ENCODE peak calls at places on chromosomes 16 and 17, in six cellular contexts. I, A, O, L, J and M are unnamed samples.

GRCh38 chr16:50706250-50706649 is 12.8 kb downstream of the NOD2 start:
- DNase-seq in I (no peak), A (no peak), O (no peak), J (no peak), L (no peak), M (no peak)

GRCh38 chr16:11679250-11679649 is 11.0 kb downstream of the SNN start:
- DNase-seq in O (no peak), J (no peak), A (no peak), L (no peak), I (no peak), M (no peak)

GRCh38 chr17:79081571-79082276 is 7.1 kb downstream of the ENGASE start:
- DNase-seq in O (no peak), I (no peak), L (no peak), J (no peak), A (no peak), M (no peak)

GRCh38 chr17:31509805-31510177 is 118.3 kb downstream of the RAB11FIP4 start:
- DNase-seq in L (no peak), I (no peak), O (no peak), J (no peak), A (no peak), M (no peak)

GRCh38 chr16:3861808-3862451 is 18.6 kb downstream of the CREBBP start:
- DNase-seq in I (no peak), J (no peak), O (no peak), A (no peak), L (no peak), M (no peak)

GRCh38 chr16:8486985-8487384 is 103.3 kb downstream of the TMEM114 start:
- DNase-seq in J (no peak), A (no peak), O (no peak), L (no peak), I (no peak), M (no peak)

GRCh38 chr16:53775821-53776431 is 72.0 kb downstream of the FTO start:
- DNase-seq in I (peak; percentile 85), O (peak; percentile 98), J (no peak), A (peak; percentile 96), L (no peak), M (no peak)

GRCh38 chr17:80375186-80375585 is 39.8 kb upstream of the ENDOV start:
- DNase-seq in J (no peak), O (no peak), L (no peak), I (no peak), A (no peak), M (no peak)

GRCh38 chr17:260031-260791 is 78.8 kb upstream of the DOC2B start:
- DNase-seq in I (no peak), J (no peak), L (peak; percentile 80), O (no peak), A (no peak), M (peak; percentile 64)

GRCh38 chr17:3308603-3309002 is 10.4 kb upstream of the OR3A1 start:
- DNase-seq in I (no peak), A (no peak), J (no peak), L (no peak), O (no peak), M (no peak)
- TF ChIP-seq CTCF in I (no peak), A (no peak), J (no peak), L (no peak), O (no peak), M (no peak)

DNA sequence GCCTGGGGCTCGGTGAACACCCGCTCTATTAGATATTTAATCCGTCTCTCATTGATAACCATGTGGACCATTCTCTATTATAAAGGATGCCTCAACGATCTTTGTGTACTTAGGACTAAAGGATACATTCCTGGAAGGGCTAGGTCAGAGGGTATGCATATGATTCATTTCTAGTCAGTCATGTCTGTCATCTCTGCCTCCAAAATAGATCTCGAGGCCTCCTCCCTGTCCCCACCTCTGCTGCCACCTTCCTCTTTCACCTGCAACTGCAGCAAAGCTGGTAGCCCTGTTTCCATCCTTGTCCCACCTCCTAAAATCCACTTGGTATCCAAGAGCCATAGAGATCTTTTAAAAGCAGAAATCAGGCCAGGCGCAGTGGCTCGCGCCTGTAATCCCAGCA is 121.5 kb downstream of the KATNIP start:
- DNase-seq in A (no peak), L (peak; percentile 40), J (no peak), I (no peak), O (no peak), M (no peak)
- TF ChIP-seq CTCF in A (no peak), L (peak; percentile 54), J (no peak), I (no peak), O (no peak), M (no peak)

DNA sequence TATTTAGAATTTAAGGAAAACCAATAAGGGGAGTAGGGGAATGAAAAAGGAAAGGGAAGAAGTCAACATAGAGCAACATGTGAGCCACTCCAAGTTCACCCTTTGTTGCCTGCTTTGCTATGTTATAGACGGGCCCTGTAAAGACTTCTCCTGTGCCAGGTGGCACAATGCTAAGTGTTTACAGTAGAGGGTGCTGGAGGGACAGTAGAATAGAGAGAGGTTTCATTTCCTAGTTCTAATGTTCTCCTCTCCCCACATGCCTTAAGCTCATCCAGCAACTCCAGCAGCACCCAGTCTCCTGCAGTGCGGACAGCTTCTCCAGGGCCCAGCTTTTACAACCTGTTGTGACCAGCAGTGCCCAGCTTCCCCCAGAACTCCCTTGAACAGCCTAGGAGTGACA is 468.0 kb downstream of the HS3ST3B1 start:
- DNase-seq in A (no peak), I (no peak), J (no peak), L (no peak), O (no peak), M (no peak)
- TF ChIP-seq CTCF in A (no peak), I (no peak), J (no peak), L (no peak), O (no peak), M (no peak)

GRCh38 chr17:2962236-2962635 is 101.2 kb downstream of the OR1D5 start:
- DNase-seq in L (peak; percentile 30), J (no peak), O (no peak), I (no peak), A (no peak), M (no peak)
- TF ChIP-seq CTCF in L (no peak), J (no peak), O (no peak), I (peak; percentile 8), A (no peak), M (no peak)

GRCh38 chr16:72099377-72099818 is 5.8 kb downstream of the DHX38 start:
- DNase-seq in L (peak; percentile 76), I (peak; percentile 37), J (peak; percentile 39), A (peak; percentile 72), O (peak; percentile 38), M (no peak)
- TF ChIP-seq CTCF in L (peak; percentile 68), I (peak; percentile 79), J (peak; percentile 60), A (peak; percentile 59), O (peak; percentile 54), M (peak; percentile 73)

GRCh38 chr17:73424571-73424970 is 112.8 kb upstream of the CDC42EP4 start:
- DNase-seq in A (no peak), J (no peak), L (peak; percentile 25), I (no peak), O (no peak), M (no peak)
- TF ChIP-seq CTCF in A (no peak), J (no peak), L (no peak), I (no peak), O (no peak), M (no peak)

GRCh38 chr17:71436479-71436878 is 684.3 kb upstream of the SOX9 start:
- DNase-seq in J (no peak), O (no peak), L (no peak), I (no peak), A (no peak), M (no peak)

GRCh38 chr17:71440513-71440912 is 680.3 kb upstream of the SOX9 start:
- DNase-seq in L (no peak), O (no peak), I (no peak), A (no peak), J (no peak), M (no peak)

GRCh38 chr17:71437176-71437575 is 683.6 kb upstream of the SOX9 start:
- DNase-seq in I (no peak), O (peak; percentile 35), L (no peak), J (no peak), A (no peak), M (no peak)

GRCh38 chr17:71441098-71441497 is 679.7 kb upstream of the SOX9 start:
- DNase-seq in L (no peak), A (peak; percentile 73), J (no peak), O (peak; percentile 82), I (peak; percentile 91), M (no peak)

DNA sequence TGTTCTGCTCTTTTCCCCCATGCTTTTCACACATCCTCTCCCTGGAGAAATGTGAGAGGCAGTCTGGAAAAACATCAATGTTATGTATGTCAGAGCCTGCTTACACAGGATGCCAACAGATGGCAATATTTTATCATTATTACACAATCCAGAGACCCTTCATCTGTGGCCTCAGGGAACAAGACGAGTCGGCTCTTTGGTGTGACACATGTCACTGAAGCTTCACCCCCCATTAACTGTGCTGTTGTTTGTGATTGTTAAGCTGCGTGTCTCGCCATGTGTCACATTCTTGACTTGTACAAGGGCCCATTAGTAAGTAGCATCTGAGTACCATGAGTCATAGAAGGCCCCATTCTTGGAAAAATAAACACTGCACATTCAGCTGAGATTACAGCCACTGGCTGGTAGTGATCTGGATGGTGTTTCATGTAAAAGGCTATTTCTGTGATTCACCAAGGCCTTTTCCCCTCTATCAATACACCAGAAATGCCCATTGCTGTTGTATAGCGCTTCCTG is 682.1 kb upstream of the SOX9 start:
- DNase-seq in A (peak; percentile 85), O (peak; percentile 93), L (no peak), I (peak; percentile 96), J (no peak), M (no peak)
- TF ChIP-seq CTCF in A (no peak), O (no peak), L (no peak), I (peak; percentile 32), J (no peak), M (no peak)

GRCh38 chr17:29565643-29566472 is 979 bp downstream of the ABHD15 start:
- DNase-seq in O (no peak), I (no peak), J (no peak), A (no peak), L (peak; percentile 82), M (no peak)
- TF ChIP-seq CTCF in O (no peak), I (no peak), J (peak; percentile 28), A (no peak), L (peak; percentile 48), M (peak; percentile 48)

GRCh38 chr17:8186787-8187516 is 3.0 kb downstream of the BORCS6 start:
- DNase-seq in I (peak; percentile 98), J (peak; percentile 91), O (peak; percentile 96), L (peak; percentile 98), A (peak; percentile 97), M (peak; percentile 96)
- TF ChIP-seq CTCF in I (no peak), J (no peak), O (peak; percentile 52), L (peak; percentile 48), A (peak; percentile 42), M (no peak)

DNA sequence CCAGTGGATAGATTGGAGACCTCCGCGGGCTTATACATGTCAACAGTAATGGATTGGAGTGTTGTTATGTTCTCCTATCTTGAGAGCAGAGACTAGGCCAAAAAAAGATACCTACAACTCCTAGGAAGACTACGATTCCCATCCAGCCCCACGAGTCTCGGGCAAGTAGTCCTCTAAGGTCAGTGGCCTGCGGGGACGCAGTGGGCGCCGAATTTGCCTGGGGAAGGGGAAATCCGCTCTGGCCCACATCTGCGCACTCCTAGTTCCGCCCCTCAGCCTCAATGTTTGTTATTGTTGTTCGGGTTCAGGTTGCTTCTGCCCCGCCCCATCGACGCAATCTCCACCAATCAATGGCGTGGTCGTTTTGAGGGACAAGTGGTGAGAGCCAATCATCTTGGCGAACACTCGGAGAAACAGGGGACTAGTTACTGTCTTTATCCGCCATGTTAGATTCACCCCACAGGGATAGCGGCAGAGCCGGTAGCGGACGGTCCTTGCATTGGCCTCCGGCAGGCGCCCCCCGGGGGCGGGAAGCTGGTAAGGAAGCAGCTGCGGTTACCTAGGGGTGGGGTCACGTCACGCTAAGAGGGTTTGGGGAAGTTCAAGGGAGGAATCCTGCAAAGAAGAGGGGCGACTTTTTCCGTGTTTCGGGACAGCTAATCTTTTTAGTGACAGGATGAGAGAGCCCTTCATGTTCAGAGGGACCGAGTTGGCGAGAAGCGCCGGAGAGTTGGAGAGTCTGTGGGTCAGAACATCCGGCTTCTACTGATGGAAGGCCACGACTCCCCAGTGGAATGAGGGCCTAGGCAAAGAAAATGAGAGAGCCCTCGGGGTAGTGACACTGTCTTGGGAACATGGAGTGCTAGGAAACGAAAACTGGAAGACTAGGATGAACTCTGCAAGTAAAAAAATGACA is at the start of gene NBR1:
- DNase-seq in O (peak; percentile 98), L (peak; percentile 99), A (peak; percentile 99), J (peak; percentile 90), I (peak; percentile 96), M (peak; percentile 94)
- TF ChIP-seq CTCF in O (peak; percentile 24), L (peak; percentile 40), A (peak; percentile 8), J (peak; percentile 46), I (peak; percentile 56), M (peak; percentile 35)